ENCODE peak calls at places on chromosomes 2 and 18, in seven cellular contexts. R is NAMALWA; H is astrocyte of the cerebellum; W is GM12865; U is activated effector memory CD4-positive, alpha-beta T cell treated with anti-CD3 and anti-CD28 coated beads, Interleukin-2, amount 50 U/mL, for 16 hours; G is transverse colon; K is GM13976. Y is an unnamed sample.

GRCh38 chr2:69298261-69298660 is 88.8 kb downstream of the GFPT1 start:
- DNase-seq in K (no peak), U (no peak), G (no peak), W (no peak), R (no peak), H (peak), Y (no peak)

GRCh38 chr2:62934501-62934900 is 116.1 kb upstream of the OTX1 start:
- DNase-seq in W (no peak), K (no peak), G (no peak), U (no peak), R (no peak), H (no peak), Y (no peak)

GRCh38 chr2:74414913-74415761 is 6.3 kb downstream of the C2orf81 start:
- DNase-seq in G (peak), U (no peak), K (peak), R (no peak), H (no peak), W (no peak), Y (peak)

GRCh38 chr18:13447621-13448020 is 229.1 kb downstream of the LDLRAD4 start:
- DNase-seq in W (no peak), K (no peak), G (no peak), R (no peak), H (peak), U (no peak), Y (peak)

GRCh38 chr2:211760103-211760502 is 778.5 kb downstream of the ERBB4 start:
- DNase-seq in H (no peak), U (no peak), K (no peak), R (no peak), W (no peak), G (no peak), Y (no peak)

GRCh38 chr18:12621737-12622306 is 36.1 kb downstream of the SPIRE1 start:
- DNase-seq in W (no peak), R (no peak), H (no peak), U (no peak), K (no peak), G (no peak), Y (no peak)

GRCh38 chr2:224565452-224566035 is 19.6 kb downstream of the CUL3 start:
- DNase-seq in H (no peak), W (no peak), U (no peak), K (no peak), R (no peak), G (no peak), Y (no peak)

GRCh38 chr2:121471571-121472464 is 58.9 kb upstream of the RNU4ATAC start:
- DNase-seq in U (no peak), K (no peak), G (no peak), H (peak), R (no peak), W (no peak), Y (no peak)

GRCh38 chr2:60992985-60993392 is 24.5 kb upstream of the PEX13 start:
- DNase-seq in K (peak), R (peak), H (no peak), U (no peak), G (no peak), W (peak), Y (no peak)